ENCODE peak calls at places on chromosomes 2 and 18, in five cellular contexts. V is psoas muscle, X is endodermal cell, L is heart left ventricle, G is GM23338. R is an unnamed sample.

GRCh38 chr2:227471924-227472264 is at the start of gene AGFG1:
- DNase-seq in X (peak), G (peak), L (peak), V (peak), R (peak)

GRCh38 chr18:78975282-78975681 is 4.3 kb upstream of the SALL3 start:
- DNase-seq in G (no peak), V (no peak), L (no peak), X (peak), R (no peak)

GRCh38 chr18:2882201-2882600 is 35.4 kb downstream of the EMILIN2 start:
- DNase-seq in L (no peak), G (no peak), V (no peak), X (no peak), R (no peak)

GRCh38 chr2:10079192-10079930 is 850 bp downstream of the CYS1 start:
- DNase-seq in L (peak), V (peak), X (peak), G (peak), R (no peak)

GRCh38 chr2:892401-892800 is 58.2 kb upstream of the SNTG2 start:
- DNase-seq in G (no peak), V (no peak), L (no peak), X (no peak), R (no peak)

GRCh38 chr2:131584940-131585339 is 57.3 kb downstream of the CCDC74A start:
- DNase-seq in X (no peak), G (no peak), V (no peak), L (no peak), R (no peak)

GRCh38 chr2:202671317-202672035 is 36.7 kb downstream of the FAM117B start:
- DNase-seq in V (no peak), X (no peak), G (no peak), L (no peak), R (no peak)

GRCh38 chr2:106117882-106118684 is 76.0 kb downstream of the UXS1 start:
- DNase-seq in X (no peak), L (no peak), G (no peak), V (no peak), R (no peak)

GRCh38 chr18:59345556-59345955 is 13.5 kb downstream of the LMAN1 start:
- DNase-seq in X (no peak), V (no peak), G (no peak), L (no peak), R (no peak)

GRCh38 chr18:29191263-29191662 is 1014.3 kb upstream of the CDH2 start:
- DNase-seq in G (peak), X (peak), L (no peak), V (no peak), R (no peak)

GRCh38 chr18:53991805-53992204 is 232.7 kb downstream of the MBD2 start:
- DNase-seq in V (no peak), X (no peak), L (no peak), G (no peak), R (no peak)

GRCh38 chr2:230564805-230565779 is 147.6 kb upstream of the CAB39 start:
- DNase-seq in L (no peak), G (no peak), X (no peak), V (no peak), R (no peak)

GRCh38 chr2:230924470-230925341 is at the start of gene GPR55:
- DNase-seq in G (peak), V (no peak), X (peak), L (no peak), R (no peak)

GRCh38 chr2:65403529-65403915 is 28.9 kb downstream of the SPRED2 start:
- DNase-seq in G (peak), L (no peak), X (no peak), V (no peak), R (no peak)

GRCh38 chr2:23595601-23596251 is 210.7 kb downstream of the KLHL29 start:
- DNase-seq in V (peak), G (no peak), X (no peak), L (no peak), R (no peak)

GRCh38 chr2:74427551-74427950 is 6.0 kb downstream of the WDR54 start:
- DNase-seq in G (no peak), X (peak), L (no peak), V (no peak), R (no peak)

GRCh38 chr2:241274127-241274526 is 41.3 kb downstream of the HDLBP start:
- DNase-seq in G (peak), V (no peak), L (no peak), X (peak), R (no peak)

GRCh38 chr18:3612315-3612714 is 162.3 kb downstream of the TGIF1 start:
- DNase-seq in G (no peak), X (no peak), V (no peak), L (no peak), R (no peak)

GRCh38 chr2:170022692-170023091 is 155.3 kb upstream of the MYO3B start:
- DNase-seq in L (no peak), V (no peak), X (no peak), G (no peak), R (no peak)

GRCh38 chr2:97968228-97968627 is 27.5 kb downstream of the TMEM131 start:
- DNase-seq in L (no peak), X (no peak), G (no peak), V (no peak), R (no peak)

GRCh38 chr2:6906165-6906751 is 11.0 kb upstream of the RNF144A start:
- DNase-seq in G (no peak), V (no peak), X (no peak), L (no peak), R (no peak)

GRCh38 chr18:24009651-24010333 is 4.8 kb upstream of the TTC39C start:
- DNase-seq in G (no peak), X (no peak), L (no peak), V (no peak), R (no peak)

GRCh38 chr2:169775765-169776482 is 22.7 kb upstream of the SSB start:
- DNase-seq in G (no peak), L (no peak), V (no peak), X (no peak), R (no peak)

GRCh38 chr2:11097038-11097720 is 58.1 kb upstream of the SLC66A3 start:
- DNase-seq in L (peak), G (no peak), X (no peak), V (peak), R (no peak)

GRCh38 chr18:36158261-36158867 is 28.7 kb downstream of the ELP2 start:
- DNase-seq in G (no peak), V (no peak), X (no peak), L (no peak), R (no peak)

GRCh38 chr2:221494556-221494955 is 77.5 kb downstream of the EPHA4 start:
- DNase-seq in X (peak), G (no peak), V (no peak), L (no peak), R (no peak)

GRCh38 chr2:214630402-214631035 is 179.0 kb downstream of the BARD1 start:
- DNase-seq in G (no peak), X (peak), V (no peak), L (no peak), R (no peak)

GRCh38 chr18:54957295-54957694 is 2.0 kb downstream of the CCDC68 start:
- DNase-seq in L (no peak), V (no peak), G (no peak), X (no peak), R (no peak)

GRCh38 chr2:66445781-66446177 is 10.9 kb downstream of the MEIS1 start:
- DNase-seq in V (no peak), X (peak), L (peak), G (peak), R (no peak)

GRCh38 chr18:76385681-76385975 is 109.4 kb downstream of the ZNF516 start:
- DNase-seq in V (no peak), X (no peak), L (no peak), G (no peak), R (no peak)

GRCh38 chr2:114421781-114422180 is 20.7 kb upstream of the DPP10 start:
- DNase-seq in X (peak), V (no peak), G (peak), L (no peak), R (no peak)

GRCh38 chr2:12807907-12808810 is 91.4 kb downstream of the TRIB2 start:
- DNase-seq in L (peak), X (no peak), V (no peak), G (no peak), R (no peak)

GRCh38 chr2:128406629-128407252 is 88.1 kb upstream of the HS6ST1 start:
- DNase-seq in G (no peak), L (no peak), X (no peak), V (peak), R (no peak)

GRCh38 chr2:127007652-127008051 is 99.3 kb downstream of the BIN1 start:
- DNase-seq in X (no peak), V (no peak), L (no peak), G (no peak), R (no peak)

GRCh38 chr2:63819256-63819655 is 22.4 kb upstream of the UGP2 start:
- DNase-seq in X (no peak), V (no peak), L (no peak), G (no peak), R (no peak)

GRCh38 chr2:230706053-230706498 is 6.6 kb upstream of the CAB39 start:
- DNase-seq in V (no peak), X (peak), G (no peak), L (no peak), R (no peak)

GRCh38 chr18:46314011-46314410 is 209.8 kb downstream of the HAUS1 start:
- DNase-seq in G (no peak), X (no peak), L (no peak), V (no peak), R (no peak)
- H3K4me3 ChIP-seq in G (no peak), X (no peak), L (no peak), V (no peak), R (no peak)

DNA sequence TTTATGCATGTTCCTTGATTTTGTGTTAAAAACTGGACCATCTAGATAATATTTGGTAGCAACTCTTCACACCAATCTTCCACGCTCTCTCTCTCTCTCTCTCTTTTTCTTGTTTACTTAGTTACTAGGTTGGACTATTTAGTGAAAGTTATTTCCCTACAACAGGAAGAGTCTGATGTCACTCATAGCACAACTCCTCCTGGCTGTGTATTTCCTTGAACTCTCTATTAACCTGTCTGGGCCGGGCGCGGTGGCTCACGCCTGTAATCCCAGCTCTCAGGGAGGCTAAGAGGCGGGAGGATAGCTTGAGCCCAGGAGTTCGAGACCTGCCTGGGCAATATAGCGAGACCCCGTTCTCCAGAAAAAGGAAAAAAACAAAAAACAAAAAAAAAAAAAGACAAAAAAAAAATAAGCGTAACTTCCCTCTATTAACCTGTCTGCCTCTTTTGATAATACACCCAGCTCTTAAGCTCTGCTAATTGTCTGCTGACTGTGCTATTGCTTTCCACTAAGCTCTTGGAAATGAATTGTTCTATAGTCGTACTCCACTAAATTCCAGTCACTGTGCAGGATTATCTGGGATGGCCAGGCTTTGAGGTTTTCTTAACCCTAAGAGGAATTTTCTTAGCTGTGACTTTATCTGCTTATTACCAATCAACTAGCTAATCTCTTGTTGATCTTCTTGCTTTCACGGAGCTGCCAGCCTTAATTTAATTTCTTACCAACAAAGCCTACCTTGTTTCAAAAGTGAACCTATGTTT is 18.1 kb upstream of the CDH19 start:
- DNase-seq in V (no peak), G (no peak), X (no peak), L (no peak), R (no peak)
- TF ChIP-seq CTCF in V (no peak), G (no peak), X (no peak), L (no peak), R (no peak)

GRCh38 chr2:168160897-168161296 is 86.5 kb downstream of the STK39 start:
- DNase-seq in G (peak), L (no peak), X (peak), V (no peak), R (no peak)
- H3K27ac ChIP-seq in G (no peak), L (no peak), X (no peak), V (no peak), R (no peak)

GRCh38 chr18:805008-805754 is 6.9 kb downstream of the YES1 start:
- DNase-seq in X (no peak), V (no peak), G (no peak), L (no peak), R (no peak)
- H3K4me3 ChIP-seq in X (no peak), V (no peak), G (no peak), L (peak), R (peak)

DNA sequence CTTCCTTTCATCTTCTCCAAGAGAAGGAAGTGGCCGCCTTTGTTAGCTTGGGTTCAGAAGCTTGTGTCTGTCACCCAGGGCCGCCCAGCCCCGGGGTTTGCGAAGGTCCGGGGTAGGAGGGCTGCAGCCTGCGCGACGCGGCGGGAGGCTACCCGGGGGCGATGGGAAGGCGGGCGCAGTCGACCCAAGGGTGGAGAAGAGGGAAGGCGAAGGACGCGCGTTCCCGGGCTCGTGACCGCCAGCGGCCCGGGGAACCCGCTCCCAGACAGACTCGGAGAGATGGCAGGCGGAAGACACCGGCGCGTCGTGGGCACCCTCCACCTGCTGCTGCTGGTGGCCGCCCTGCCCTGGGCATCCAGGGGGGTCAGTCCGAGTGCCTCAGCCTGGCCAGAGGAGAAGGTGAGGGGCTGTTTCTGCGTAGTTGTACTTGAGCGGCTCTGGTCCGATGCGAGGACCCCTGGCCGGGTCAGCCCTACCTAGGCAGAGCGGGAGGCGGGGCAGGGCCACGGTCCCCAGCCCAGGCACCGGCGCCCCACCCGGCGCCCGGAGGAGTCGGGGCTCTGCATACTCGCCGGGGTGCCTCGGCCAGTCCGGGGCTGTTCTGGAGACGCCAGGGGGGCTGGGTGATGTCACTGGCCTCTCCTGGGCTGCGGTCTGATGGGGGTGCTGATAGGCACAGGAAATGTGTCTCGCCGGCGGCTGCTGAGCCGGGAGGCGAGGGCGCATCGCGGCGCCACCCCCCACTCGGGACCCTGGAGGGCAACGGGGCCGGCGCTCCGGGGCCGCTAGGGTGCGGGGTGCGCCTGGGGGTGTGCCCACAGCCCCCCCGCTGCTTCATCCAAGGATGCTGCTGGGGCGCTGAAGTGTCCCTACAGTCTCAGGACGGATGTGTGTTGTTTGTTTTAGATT is at the start of gene QPCT:
- DNase-seq in G (peak), X (peak), L (peak), V (peak), R (no peak)
- TF ChIP-seq CTCF in G (no peak), X (no peak), L (no peak), V (no peak), R (no peak)

DNA sequence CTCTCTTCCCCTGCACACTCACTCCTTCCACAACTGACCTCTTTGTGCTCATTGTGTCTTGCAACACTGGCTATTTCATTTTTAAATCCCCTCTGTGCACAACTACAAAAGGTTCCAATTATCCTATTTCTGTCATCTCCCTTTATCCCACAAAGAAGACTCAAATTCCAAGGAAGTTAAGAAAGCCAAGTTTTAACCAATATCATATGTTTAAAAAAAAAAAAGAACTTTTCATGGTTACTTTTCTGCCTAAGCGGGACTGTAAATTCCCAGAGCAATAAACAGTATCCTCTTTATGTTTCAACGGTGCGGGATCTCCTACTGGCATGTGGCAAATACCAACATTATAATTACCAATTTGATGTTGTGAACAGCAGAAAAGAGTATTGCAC is 83.8 kb downstream of the DOCK10 start:
- DNase-seq in V (no peak), G (no peak), L (no peak), X (no peak), R (no peak)
- H3K27ac ChIP-seq in V (no peak), G (no peak), L (no peak), X (no peak), R (no peak)

GRCh38 chr2:3650140-3650944 is 7.7 kb upstream of the ALLC start:
- DNase-seq in L (peak), G (no peak), V (no peak), X (peak), R (no peak)
- H3K4me3 ChIP-seq in L (no peak), G (no peak), V (no peak), X (no peak), R (no peak)

GRCh38 chr2:168371273-168371992 is 84.6 kb upstream of the CERS6 start:
- DNase-seq in L (no peak), G (no peak), X (no peak), V (no peak), R (no peak)
- TF ChIP-seq CTCF in L (no peak), G (no peak), X (no peak), V (no peak), R (no peak)

R was measured in thoracic aorta.